ENCODE peak calls at places on chromosomes 1 and 21, in ten cellular contexts. R, T, A, S, J, Z, G, U, V and F are unnamed samples. For H3K4me1, the result is how much of the 10 kb centered on the place peaks cover.

GRCh38 chr21:43339668-43340067 is 87.3 kb downstream of the SIK1 start:
- DNase-seq in R (no peak), T (no peak), A (peak), S (peak), J (no peak), Z (no peak), G (no peak), U (no peak), V (no peak), F (no peak)

GRCh38 chr1:61756773-61757172 is 14.5 kb downstream of the PATJ start:
- DNase-seq in R (no peak), T (no peak), A (no peak), S (no peak), J (no peak), Z (no peak), G (no peak), U (no peak), V (no peak), F (no peak)

GRCh38 chr1:201888282-201889033 is at the start of gene SHISA4:
- DNase-seq in R (peak), T (peak), A (peak), S (peak), J (peak), Z (no peak), G (peak), U (no peak), V (peak), F (no peak)

GRCh38 chr21:18244721-18245486 is at the start of gene CHODL:
- DNase-seq in R (peak), T (no peak), A (no peak), S (no peak), J (peak), Z (no peak), G (peak), U (no peak), V (peak), F (no peak)

GRCh38 chr1:85607126-85607912 is 26.8 kb downstream of the CCN1 start:
- DNase-seq in R (no peak), T (no peak), A (peak), S (no peak), J (peak), Z (no peak), G (no peak), U (no peak), V (no peak), F (no peak)

GRCh38 chr1:234938924-234939323 is 189.7 kb downstream of the TOMM20 start:
- DNase-seq in R (no peak), T (no peak), A (no peak), S (no peak), J (no peak), Z (no peak), G (peak), U (no peak), V (no peak), F (peak)

GRCh38 chr1:14142397-14143095 is 442.6 kb downstream of the PRDM2 start:
- DNase-seq in R (no peak), T (no peak), A (no peak), S (no peak), J (no peak), Z (no peak), G (no peak), U (no peak), V (no peak), F (no peak)

GRCh38 chr1:161096015-161096414 is 2.1 kb upstream of the KLHDC9 start:
- DNase-seq in R (no peak), T (no peak), A (no peak), S (peak), J (no peak), Z (no peak), G (no peak), U (no peak), V (no peak), F (no peak)

GRCh38 chr1:187951817-187952216 is 1123.1 kb downstream of the PLA2G4A start:
- DNase-seq in R (no peak), T (no peak), A (no peak), S (no peak), J (no peak), Z (no peak), G (no peak), U (no peak), V (no peak), F (no peak)

GRCh38 chr1:58968360-58968952 is 184.6 kb upstream of the JUN start:
- DNase-seq in R (peak), T (peak), A (no peak), S (peak), J (no peak), Z (no peak), G (peak), U (peak), V (peak), F (no peak)

GRCh38 chr1:153550827-153551512 is 1.9 kb upstream of the S100A3 start:
- DNase-seq in R (peak), T (no peak), A (no peak), S (peak), J (no peak), Z (no peak), G (no peak), U (no peak), V (no peak), F (no peak)

GRCh38 chr1:86773331-86774288 is 69.2 kb downstream of the SH3GLB1 start:
- DNase-seq in R (no peak), T (no peak), A (peak), S (no peak), J (no peak), Z (no peak), G (no peak), U (peak), V (no peak), F (no peak)

GRCh38 chr1:28886731-28887417 is 27.5 kb upstream of the EPB41 start:
- DNase-seq in R (peak), T (peak), A (peak), S (peak), J (peak), Z (peak), G (peak), U (peak), V (peak), F (peak)

GRCh38 chr1:4653796-4654715 is at the start of gene AJAP1:
- DNase-seq in R (no peak), T (no peak), A (no peak), S (peak), J (peak), Z (no peak), G (peak), U (no peak), V (peak), F (no peak)

GRCh38 chr1:11981378-11982009 is 1.2 kb downstream of the MFN2 start:
- DNase-seq in R (no peak), T (no peak), A (peak), S (no peak), J (no peak), Z (no peak), G (no peak), U (no peak), V (no peak), F (no peak)

GRCh38 chr1:174956976-174957375 is 42.8 kb upstream of the CACYBP start:
- DNase-seq in R (no peak), T (no peak), A (no peak), S (no peak), J (no peak), Z (no peak), G (no peak), U (no peak), V (no peak), F (no peak)

GRCh38 chr21:42042651-42043050 is 28.5 kb upstream of the UMODL1 start:
- DNase-seq in R (no peak), T (no peak), A (no peak), S (no peak), J (no peak), Z (no peak), G (no peak), U (no peak), V (no peak), F (no peak)

GRCh38 chr1:226482196-226482595 is 66.4 kb upstream of the STUM start:
- DNase-seq in R (no peak), T (no peak), A (no peak), S (no peak), J (no peak), Z (no peak), G (no peak), U (no peak), V (no peak), F (no peak)

GRCh38 chr1:243642936-243643335 is 207.1 kb downstream of the AKT3 start:
- DNase-seq in R (no peak), T (no peak), A (no peak), S (no peak), J (no peak), Z (no peak), G (no peak), U (no peak), V (no peak), F (no peak)

GRCh38 chr1:185645686-185646085 is 88.5 kb upstream of the HMCN1 start:
- DNase-seq in R (no peak), T (no peak), A (no peak), S (no peak), J (no peak), Z (no peak), G (no peak), U (no peak), V (no peak), F (no peak)
- H3K27ac ChIP-seq in R (no peak), T (peak), A (peak), S (no peak), J (peak), Z (peak), G (no peak), U (no peak), V (peak), F (no peak)

DNA sequence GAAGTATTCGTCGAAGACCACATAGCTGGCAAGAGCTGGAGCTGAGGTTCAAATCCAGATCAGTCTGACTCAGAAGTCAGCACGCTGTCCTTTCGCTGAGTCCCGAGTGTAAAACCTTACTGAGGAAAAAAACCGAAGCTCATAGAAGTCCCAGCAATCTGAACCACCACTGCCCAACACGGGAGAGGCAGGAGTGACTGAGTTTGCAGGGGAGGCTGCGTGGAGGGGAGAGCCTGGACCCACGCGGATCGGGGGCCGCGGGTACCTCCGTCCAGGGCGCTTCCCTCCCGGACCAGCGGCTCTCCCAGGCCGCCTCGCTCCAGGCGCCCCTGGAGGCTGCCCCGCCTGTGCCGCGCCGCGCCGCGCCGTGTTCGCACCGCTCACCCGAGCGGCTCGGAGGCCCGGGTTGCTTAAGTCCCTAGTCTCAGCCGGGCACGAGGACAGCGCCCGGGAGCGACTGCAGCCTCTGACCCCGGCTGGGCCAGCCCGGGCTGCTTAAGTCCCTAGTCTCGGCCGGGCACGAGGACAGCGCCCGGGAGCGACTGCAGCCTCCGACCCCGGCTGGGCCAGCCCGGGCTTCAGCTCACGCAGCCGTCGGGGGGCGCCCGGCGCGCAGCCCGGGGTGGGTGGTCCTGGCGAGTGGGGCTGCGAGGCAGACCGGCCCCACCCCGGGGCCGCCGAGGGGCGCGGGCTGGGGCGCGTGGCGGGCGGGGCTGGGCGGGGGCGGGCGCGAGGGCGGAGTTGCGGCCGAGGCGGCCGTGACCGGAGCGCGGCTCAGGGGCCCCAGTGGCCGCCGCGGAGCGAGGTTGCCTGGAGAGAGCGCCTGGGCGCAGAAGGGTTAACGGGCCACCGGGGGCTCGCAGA is at the start of gene ADAMTSL4:
- DNase-seq in R (peak), T (no peak), A (peak), S (peak), J (peak), Z (no peak), G (peak), U (no peak), V (peak), F (peak)
- H3K4me1 ChIP-seq in R (under half), T (under half), A (under half), S (under half), J (under half), Z (under half), G (under half), U (under half), V (under half), F (under half)

DNA sequence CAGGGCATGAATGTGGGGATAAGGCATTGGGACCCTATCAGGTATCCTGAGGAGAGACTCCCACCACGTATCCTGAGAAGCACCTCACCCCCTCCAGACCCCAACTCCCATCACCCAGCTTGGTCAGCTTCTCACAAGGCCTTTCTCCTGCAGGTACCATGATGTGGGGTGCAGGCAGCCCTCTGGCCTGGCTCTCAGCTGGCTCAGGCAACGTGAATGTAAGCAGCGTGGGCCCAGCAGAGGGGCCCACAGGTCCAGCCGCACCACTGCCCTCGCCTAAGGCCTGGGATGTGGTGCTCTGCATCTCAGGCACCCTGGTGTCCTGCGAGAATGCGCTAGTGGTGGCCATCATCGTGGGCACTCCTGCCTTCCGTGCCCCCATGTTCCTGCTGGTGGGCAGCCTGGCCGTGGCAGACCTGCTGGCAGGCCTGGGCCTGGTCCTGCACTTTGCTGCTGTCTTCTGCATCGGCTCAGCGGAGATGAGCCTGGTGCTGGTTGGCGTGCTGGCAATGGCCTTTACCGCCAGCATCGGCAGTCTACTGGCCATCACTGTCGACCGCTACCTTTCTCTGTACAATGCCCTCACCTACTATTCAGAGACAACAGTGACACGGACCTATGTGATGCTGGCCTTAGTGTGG is 1.3 kb downstream of the GPR3 start:
- DNase-seq in R (no peak), T (no peak), A (no peak), S (no peak), J (no peak), Z (no peak), G (no peak), U (no peak), V (no peak), F (no peak)
- H3K4me3 ChIP-seq in R (no peak), T (no peak), A (peak), S (no peak), J (no peak), Z (no peak), G (no peak), U (no peak), V (no peak), F (no peak)

GRCh38 chr1:179142889-179143299 is 61.0 kb downstream of the TOR3A start:
- DNase-seq in R (no peak), T (no peak), A (peak), S (no peak), J (no peak), Z (no peak), G (no peak), U (no peak), V (no peak), F (no peak)
- H3K27ac ChIP-seq in R (peak), T (peak), A (peak), S (peak), J (no peak), Z (no peak), G (no peak), U (no peak), V (peak), F (peak)

DNA sequence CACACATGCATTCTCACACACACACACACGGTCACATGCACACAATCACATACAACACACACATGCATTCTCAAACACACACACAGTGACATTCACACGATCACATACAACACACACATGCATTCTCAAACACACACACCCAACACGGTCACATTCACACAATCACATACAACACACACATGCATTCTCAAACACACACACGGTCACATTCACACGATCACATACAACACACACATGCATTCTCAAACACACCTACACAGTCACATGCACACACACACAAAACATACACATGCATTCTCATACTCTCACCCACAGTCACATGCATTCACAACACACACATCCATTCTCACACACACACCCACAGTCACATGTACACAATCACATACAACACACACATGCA is 135.0 kb downstream of the CASZ1 start:
- DNase-seq in R (no peak), T (no peak), A (no peak), S (no peak), J (no peak), Z (no peak), G (no peak), U (no peak), V (no peak), F (no peak)
- H3K4me1 ChIP-seq in R (under half), T (under half), A (under half), S (under half), J (under half), Z (under half), G (under half), U (under half), V (under half), F (under half)

GRCh38 chr1:21653744-21654100 is 15.4 kb downstream of the RAP1GAP start:
- DNase-seq in R (no peak), T (no peak), A (no peak), S (peak), J (no peak), Z (no peak), G (no peak), U (no peak), V (no peak), F (no peak)

GRCh38 chr1:21652937-21653743 is 16.0 kb downstream of the RAP1GAP start:
- DNase-seq in R (no peak), T (no peak), A (no peak), S (no peak), J (no peak), Z (no peak), G (no peak), U (no peak), V (no peak), F (no peak)

GRCh38 chr1:21651214-21652042 is 17.7 kb downstream of the RAP1GAP start:
- DNase-seq in R (no peak), T (no peak), A (peak), S (peak), J (peak), Z (peak), G (no peak), U (no peak), V (peak), F (peak)

GRCh38 chr1:21654209-21654608 is 14.9 kb downstream of the RAP1GAP start:
- DNase-seq in R (no peak), T (no peak), A (no peak), S (no peak), J (no peak), Z (no peak), G (no peak), U (no peak), V (no peak), F (no peak)

GRCh38 chr1:21652101-21652936 is 16.8 kb downstream of the RAP1GAP start:
- DNase-seq in R (no peak), T (no peak), A (no peak), S (peak), J (peak), Z (no peak), G (no peak), U (no peak), V (no peak), F (no peak)
- H3K4me3 ChIP-seq in R (peak), T (peak), A (no peak), S (peak), J (peak), Z (no peak), G (peak), U (no peak), V (no peak), F (no peak)